ENCODE peak calls at places on chromosomes 5 and 9, in ten cellular contexts. A, G, S, D, L, J, R, E, Z and N are unnamed samples.

GRCh38 chr5:14671414-14671813 is 6.9 kb downstream of the OTULIN start:
- DNase-seq in Z (no peak), J (no peak), A (no peak), S (no peak), G (no peak), E (no peak), L (no peak), D (peak), R (no peak), N (peak)

GRCh38 chr5:78570646-78571045 is 77.9 kb downstream of the LHFPL2 start:
- DNase-seq in S (no peak), Z (no peak), D (no peak), R (no peak), E (peak), G (no peak), A (no peak), J (no peak), L (no peak), N (no peak)

GRCh38 chr5:84688566-84688965 is 303.9 kb upstream of the EDIL3 start:
- DNase-seq in E (no peak), R (no peak), G (peak), S (no peak), A (no peak), D (peak), L (peak), Z (no peak), J (no peak), N (peak)

GRCh38 chr9:135554718-135555117 is 6.8 kb upstream of the PAEP start:
- DNase-seq in Z (no peak), L (no peak), J (peak), S (no peak), R (no peak), D (no peak), E (no peak), A (no peak), G (no peak), N (no peak)

GRCh38 chr9:4180907-4181605 is 118.8 kb downstream of the GLIS3 start:
- DNase-seq in L (no peak), D (no peak), A (no peak), Z (no peak), J (peak), G (no peak), R (no peak), E (peak), S (no peak), N (no peak)

GRCh38 chr5:5751496-5751895 is 329.0 kb downstream of the ICE1 start:
- DNase-seq in L (no peak), Z (no peak), D (no peak), E (no peak), J (no peak), R (no peak), A (no peak), G (no peak), S (peak), N (no peak)

GRCh38 chr5:158718738-158719505 is 380.8 kb downstream of the EBF1 start:
- DNase-seq in E (peak), A (no peak), L (peak), G (no peak), R (no peak), D (peak), J (no peak), S (no peak), Z (no peak), N (peak)

GRCh38 chr5:93078082-93079038 is 502.7 kb downstream of the NR2F1-AS1 start:
- DNase-seq in J (no peak), D (peak), S (no peak), E (no peak), G (peak), Z (peak), L (peak), A (no peak), R (no peak), N (peak)

GRCh38 chr5:136133416-136134383 is 1.1 kb downstream of the SMAD5 start:
- DNase-seq in D (peak), J (peak), L (no peak), S (peak), A (peak), R (no peak), Z (peak), G (peak), E (no peak), N (peak)

GRCh38 chr5:3104446-3105047 is 353.1 kb upstream of the IRX2 start:
- DNase-seq in S (no peak), E (no peak), D (no peak), R (no peak), A (no peak), L (no peak), G (no peak), J (peak), Z (no peak), N (no peak)

GRCh38 chr5:140986117-140986521 is 19.8 kb downstream of the PCDHAC2 start:
- DNase-seq in A (no peak), G (no peak), R (no peak), Z (no peak), S (no peak), D (no peak), L (no peak), J (no peak), E (no peak), N (no peak)

GRCh38 chr5:124888050-124888506 is 141.6 kb upstream of the ZNF608 start:
- DNase-seq in S (peak), Z (no peak), L (no peak), D (no peak), J (no peak), G (no peak), E (no peak), A (no peak), R (no peak), N (no peak)

GRCh38 chr9:22379272-22379671 is 67.4 kb upstream of the DMRTA1 start:
- DNase-seq in E (no peak), J (no peak), Z (no peak), R (no peak), L (no peak), D (no peak), A (no peak), S (no peak), G (no peak), N (no peak)

GRCh38 chr9:35680331-35681105 is 6.8 kb downstream of the CA9 start:
- DNase-seq in S (peak), L (no peak), Z (no peak), G (no peak), E (no peak), R (no peak), A (no peak), J (no peak), D (peak), N (peak)

GRCh38 chr5:177327539-177328522 is 16.1 kb upstream of the MXD3 start:
- DNase-seq in R (no peak), J (no peak), L (no peak), D (peak), G (no peak), Z (no peak), A (no peak), S (no peak), E (no peak), N (peak)

GRCh38 chr9:6214451-6214850 is 1.2 kb upstream of the IL33 start:
- DNase-seq in L (no peak), A (no peak), G (no peak), E (no peak), D (peak), J (no peak), S (no peak), R (no peak), Z (no peak), N (no peak)

GRCh38 chr9:37529111-37529510 is 43.4 kb downstream of the POLR1E start:
- DNase-seq in S (peak), J (no peak), A (no peak), D (no peak), L (no peak), R (no peak), G (no peak), E (no peak), Z (peak), N (peak)

GRCh38 chr9:5186416-5187169 is 1.2 kb upstream of the INSL6 start:
- DNase-seq in A (no peak), D (peak), E (no peak), L (peak), S (peak), Z (peak), J (no peak), G (peak), R (no peak), N (peak)

GRCh38 chr5:146945722-146946121 is 67.2 kb upstream of the PPP2R2B start:
- DNase-seq in J (no peak), A (no peak), G (no peak), R (no peak), Z (no peak), L (no peak), E (no peak), S (no peak), D (no peak), N (no peak)

GRCh38 chr9:89154651-89155336 is 23.8 kb downstream of the SHC3 start:
- DNase-seq in D (peak), A (no peak), S (no peak), G (peak), R (no peak), E (no peak), L (peak), Z (no peak), J (no peak), N (peak)

GRCh38 chr9:69645488-69645887 is 26.7 kb downstream of the APBA1 start:
- DNase-seq in A (no peak), D (no peak), R (no peak), L (no peak), J (peak), G (no peak), S (no peak), Z (peak), E (no peak), N (no peak)

GRCh38 chr5:28473531-28474107 is 1435.2 kb upstream of the CDH9 start:
- DNase-seq in J (no peak), R (no peak), S (peak), L (no peak), E (no peak), Z (no peak), D (peak), A (no peak), G (no peak), N (peak)

GRCh38 chr5:120599576-120599975 is 135.5 kb downstream of the PRR16 start:
- DNase-seq in L (no peak), R (no peak), A (no peak), D (peak), S (no peak), E (no peak), G (peak), Z (no peak), J (no peak), N (peak)

GRCh38 chr5:176878463-176878862 is 20.7 kb downstream of the HK3 start:
- DNase-seq in J (no peak), S (no peak), L (no peak), E (no peak), G (no peak), D (no peak), Z (no peak), R (no peak), A (no peak), N (no peak)

GRCh38 chr5:73748510-73749410 is 122.8 kb downstream of the ARHGEF28 start:
- DNase-seq in A (peak), S (no peak), E (no peak), G (no peak), Z (no peak), D (peak), R (no peak), L (no peak), J (no peak), N (peak)

GRCh38 chr5:104353371-104353770 is 790.8 kb upstream of the NUDT12 start:
- DNase-seq in S (no peak), D (no peak), L (no peak), Z (no peak), A (no peak), G (no peak), J (no peak), R (no peak), E (no peak), N (no peak)

DNA sequence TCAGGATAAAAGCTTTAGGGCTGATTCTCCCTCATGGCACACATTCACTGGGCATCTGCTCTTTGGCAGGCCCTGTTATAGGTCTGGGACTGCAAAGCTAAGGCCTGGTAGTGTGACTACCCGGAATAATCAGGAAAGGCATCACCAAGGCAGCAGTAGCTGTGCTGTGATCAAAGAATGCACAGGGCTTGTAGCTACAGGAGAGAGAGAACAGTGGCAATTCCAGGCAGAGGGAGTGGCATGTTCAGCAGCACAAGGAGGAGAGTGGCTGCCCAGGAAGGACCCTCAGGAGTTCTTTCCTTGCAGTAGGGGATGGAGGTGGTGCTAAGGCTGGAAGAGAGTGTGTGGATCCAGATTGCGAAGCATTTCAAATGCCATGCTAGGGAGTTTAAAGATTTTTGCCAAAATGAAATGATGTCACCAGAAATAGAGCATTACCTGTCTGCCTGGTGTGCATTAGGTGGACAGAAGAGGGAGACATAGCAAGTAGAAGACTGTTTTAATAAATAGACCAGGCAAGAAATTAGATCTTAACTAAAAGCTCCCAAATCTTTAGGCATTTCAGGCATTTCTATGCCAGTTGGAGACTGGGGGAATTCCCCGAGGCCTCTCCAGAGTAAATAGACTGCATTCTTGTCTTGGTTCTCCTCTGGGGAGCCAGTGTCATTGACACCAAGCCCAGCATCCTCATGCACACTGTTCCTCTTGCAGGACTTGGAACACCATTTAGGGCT is 69.1 kb downstream of the GPR21 start:
- DNase-seq in A (no peak), Z (peak), R (no peak), S (peak), J (no peak), L (peak), E (no peak), D (no peak), G (peak), N (no peak)
- TF ChIP-seq CTCF in A (no peak), Z (peak), R (no peak), S (peak), J (no peak), L (peak), E (peak), D (no peak), G (peak), N (peak)

GRCh38 chr5:122073864-122074263 is 4.2 kb downstream of the LOX start:
- DNase-seq in A (no peak), R (no peak), J (no peak), S (no peak), E (no peak), G (no peak), L (no peak), Z (no peak), D (no peak), N (no peak)
- H3K4me3 ChIP-seq in A (no peak), R (no peak), J (no peak), S (no peak), E (no peak), G (peak), L (peak), Z (no peak), D (peak), N (no peak)

DNA sequence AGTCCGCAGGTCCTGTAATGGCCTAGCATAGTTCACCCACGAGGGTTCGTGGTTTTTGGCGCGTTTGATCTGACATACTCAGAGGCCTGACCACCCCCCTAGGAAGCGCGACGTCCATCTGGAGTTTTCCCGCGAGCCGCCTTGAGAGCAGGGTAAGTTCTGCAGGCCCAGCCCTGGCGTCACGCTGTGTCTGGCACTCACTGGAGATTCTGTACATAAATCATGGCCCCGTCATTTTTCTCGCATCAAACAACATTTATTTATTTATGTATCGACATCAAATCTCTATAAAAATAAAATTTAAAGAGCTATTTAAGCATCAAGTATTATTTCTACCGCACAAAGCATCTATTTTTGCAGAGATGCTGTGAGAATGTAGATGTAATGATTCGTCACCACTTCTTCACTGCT is 446 bp upstream of the TRIM41 start:
- DNase-seq in L (no peak), S (no peak), E (no peak), D (no peak), R (no peak), J (no peak), A (no peak), Z (no peak), G (no peak), N (peak)
- TF ChIP-seq CTCF in L (no peak), S (no peak), E (no peak), D (no peak), R (no peak), J (no peak), A (no peak), Z (peak), G (peak), N (no peak)

GRCh38 chr9:109831996-109832395 is 52.0 kb downstream of the PALM2AKAP2 start:
- DNase-seq in A (no peak), D (peak), L (no peak), S (no peak), J (no peak), E (no peak), G (no peak), Z (no peak), R (no peak), N (no peak)
- H3K4me3 ChIP-seq in A (no peak), D (no peak), L (no peak), S (no peak), J (no peak), E (no peak), G (no peak), Z (no peak), R (no peak), N (no peak)

GRCh38 chr5:132673939-132674630 is at the start of gene IL4:
- DNase-seq in Z (no peak), S (no peak), L (no peak), E (peak), A (no peak), G (no peak), D (no peak), J (no peak), R (no peak), N (no peak)

GRCh38 chr5:132677682-132678400 is 4.1 kb downstream of the IL4 start:
- DNase-seq in L (no peak), S (no peak), R (no peak), E (peak), A (no peak), J (no peak), Z (no peak), D (no peak), G (no peak), N (no peak)

GRCh38 chr5:132675936-132676689 is 2.3 kb downstream of the IL4 start:
- DNase-seq in E (peak), Z (no peak), D (no peak), G (no peak), J (no peak), R (no peak), L (no peak), A (no peak), S (no peak), N (no peak)

GRCh38 chr5:132677191-132677590 is 3.4 kb downstream of the IL4 start:
- DNase-seq in E (peak), G (peak), Z (no peak), R (no peak), L (peak), J (no peak), S (no peak), D (peak), A (no peak), N (peak)

GRCh38 chr5:132674671-132675506 is 1.1 kb downstream of the IL4 start:
- DNase-seq in S (no peak), E (peak), J (no peak), R (no peak), D (peak), L (peak), A (no peak), G (peak), Z (peak), N (peak)
- TF ChIP-seq CTCF in S (no peak), E (no peak), J (no peak), R (no peak), D (no peak), L (no peak), A (no peak), G (no peak), Z (no peak), N (no peak)

GRCh38 chr9:92775466-92775865 is 10.8 kb upstream of the BICD2 start:
- DNase-seq in L (no peak), A (no peak), S (no peak), D (no peak), J (no peak), E (no peak), R (no peak), Z (no peak), G (no peak), N (no peak)
- H3K4me3 ChIP-seq in L (no peak), A (no peak), S (no peak), D (no peak), J (no peak), E (no peak), R (no peak), Z (no peak), G (no peak), N (no peak)